ENCODE peak calls at places on chromosomes 16 and 17, in five cellular contexts. O is ascending aorta, G is RCC 7860, J is progenitor cell of endocrine pancreas, V is tibial nerve. Z is an unnamed sample.

GRCh38 chr17:30084773-30085172 is 31.8 kb upstream of the NSRP1 start:
- DNase-seq in O (no peak), J (no peak), V (no peak), G (no peak), Z (no peak)

GRCh38 chr17:67999291-67999911 is 3.1 kb upstream of the C17orf58 start:
- DNase-seq in O (no peak), J (no peak), G (no peak), V (no peak), Z (no peak)

GRCh38 chr17:44757918-44758413 is 822 bp upstream of the ADAM11 start:
- DNase-seq in J (no peak), V (no peak), G (no peak), O (no peak), Z (no peak)

GRCh38 chr16:20409398-20410152 is at the start of gene ACSM5:
- DNase-seq in J (no peak), G (peak), O (no peak), V (peak), Z (no peak)

GRCh38 chr16:48605518-48606110 is 4.4 kb downstream of the N4BP1 start:
- DNase-seq in G (no peak), V (no peak), J (no peak), O (no peak), Z (no peak)

GRCh38 chr17:37743612-37743874 is 1.3 kb downstream of the HNF1B start:
- DNase-seq in O (no peak), G (peak), V (no peak), J (peak), Z (no peak)

GRCh38 chr16:10616744-10617640 is 36.6 kb upstream of the EMP2 start:
- DNase-seq in J (no peak), O (no peak), G (no peak), V (peak), Z (no peak)

GRCh38 chr17:2215616-2216364 is 87.8 kb downstream of the SMG6 start:
- DNase-seq in G (no peak), O (no peak), J (no peak), V (peak), Z (no peak)

GRCh38 chr17:40348562-40349476 is 15.7 kb downstream of the GJD3 start:
- DNase-seq in G (no peak), J (no peak), V (no peak), O (no peak), Z (no peak)

GRCh38 chr17:64124609-64125008 is 5.3 kb downstream of the ERN1 start:
- DNase-seq in O (no peak), G (no peak), J (no peak), V (no peak), Z (no peak)

GRCh38 chr16:50547944-50548658 is at the start of gene NKD1:
- DNase-seq in V (peak), O (no peak), G (no peak), J (peak), Z (peak)

GRCh38 chr16:3059041-3059722 is 6.3 kb upstream of the IL32 start:
- DNase-seq in J (peak), V (peak), O (peak), G (peak), Z (peak)

GRCh38 chr17:49696233-49696761 is 11.5 kb downstream of the SLC35B1 start:
- DNase-seq in J (no peak), V (no peak), O (no peak), G (no peak), Z (peak)

GRCh38 chr17:74547736-74548135 is 1.8 kb upstream of the CD300C start:
- DNase-seq in O (no peak), V (no peak), J (no peak), G (no peak), Z (no peak)

GRCh38 chr16:80591071-80591935 is 50.5 kb downstream of the DYNLRB2 start:
- DNase-seq in J (no peak), V (no peak), G (no peak), O (no peak), Z (peak)

GRCh38 chr16:24900230-24900629 is 54.5 kb downstream of the SLC5A11 start:
- DNase-seq in J (no peak), V (no peak), O (no peak), G (no peak), Z (peak)

GRCh38 chr16:15509593-15510520 is 75.5 kb downstream of the BMERB1 start:
- DNase-seq in G (peak), V (no peak), O (no peak), J (no peak), Z (peak)

GRCh38 chr17:40309031-40309937 is at the start of gene RARA:
- DNase-seq in J (no peak), G (no peak), V (peak), O (no peak), Z (no peak)

GRCh38 chr16:53022374-53022773 is 30.3 kb downstream of the CHD9NB start:
- DNase-seq in V (no peak), O (no peak), J (peak), G (peak), Z (peak)

GRCh38 chr17:79935197-79935844 is 96.1 kb upstream of the CBX4 start:
- DNase-seq in G (no peak), V (no peak), J (no peak), O (no peak), Z (no peak)

GRCh38 chr16:87322833-87323726 is 5.9 kb upstream of the C16orf95 start:
- DNase-seq in G (no peak), O (no peak), V (no peak), J (no peak), Z (no peak)

GRCh38 chr17:67992541-67993152 is 3.6 kb downstream of the C17orf58 start:
- DNase-seq in J (no peak), V (no peak), O (no peak), G (no peak), Z (no peak)

GRCh38 chr17:80959330-80960036 is 32.2 kb upstream of the CHMP6 start:
- DNase-seq in G (no peak), V (peak), O (peak), J (no peak), Z (no peak)

GRCh38 chr17:9924735-9925191 is 19.7 kb upstream of the RCVRN start:
- DNase-seq in J (no peak), O (no peak), G (peak), V (no peak), Z (peak)

Z was measured in KBM-7.